ENCODE peak calls at places on chromosomes 12 and 14, in ten cellular contexts. One of them, this sample, is unnamed.

GRCh38 chr12:113757223-113758002 is 208.7 kb downstream of the RBM19 start:
- DNase-seq in right cardiac atrium: no peak
- DNase-seq in omental fat pad: no peak
- DNase-seq in NCI-H1694: peak
- DNase-seq in heart right ventricle: no peak
- DNase-seq in stimulated activated CD4-positive, alpha-beta T cell treated with anti-CD3 and anti-CD28 coated beads, Interleukin-12 subunit alpha, Interleukin-12 subunit beta, amount 100 ng/mL, for 4 hours: no peak
- DNase-seq in left ventricle myocardium inferior: no peak
- DNase-seq in NCI-H69: peak
- DNase-seq in substantia nigra: no peak
- DNase-seq in NB4: no peak
- DNase-seq in this sample: peak

GRCh38 chr12:62248873-62249272 is 11.3 kb upstream of the USP15 start:
- DNase-seq in right cardiac atrium: no peak
- DNase-seq in omental fat pad: no peak
- DNase-seq in NCI-H1694: no peak
- DNase-seq in heart right ventricle: no peak
- DNase-seq in stimulated activated CD4-positive, alpha-beta T cell treated with anti-CD3 and anti-CD28 coated beads, Interleukin-12 subunit alpha, Interleukin-12 subunit beta, amount 100 ng/mL, for 4 hours: no peak
- DNase-seq in left ventricle myocardium inferior: no peak
- DNase-seq in NCI-H69: no peak
- DNase-seq in substantia nigra: no peak
- DNase-seq in NB4: peak
- DNase-seq in this sample: no peak

GRCh38 chr12:1660304-1661187 is 30.3 kb upstream of the ADIPOR2 start:
- DNase-seq in right cardiac atrium: no peak
- DNase-seq in omental fat pad: peak
- DNase-seq in NCI-H1694: no peak
- DNase-seq in heart right ventricle: peak
- DNase-seq in stimulated activated CD4-positive, alpha-beta T cell treated with anti-CD3 and anti-CD28 coated beads, Interleukin-12 subunit alpha, Interleukin-12 subunit beta, amount 100 ng/mL, for 4 hours: peak
- DNase-seq in left ventricle myocardium inferior: no peak
- DNase-seq in NCI-H69: no peak
- DNase-seq in substantia nigra: no peak
- DNase-seq in NB4: peak
- DNase-seq in this sample: no peak

GRCh38 chr14:69648480-69649414 is 37.4 kb downstream of the SUSD6 start:
- DNase-seq in right cardiac atrium: no peak
- DNase-seq in omental fat pad: no peak
- DNase-seq in NCI-H1694: no peak
- DNase-seq in heart right ventricle: no peak
- DNase-seq in stimulated activated CD4-positive, alpha-beta T cell treated with anti-CD3 and anti-CD28 coated beads, Interleukin-12 subunit alpha, Interleukin-12 subunit beta, amount 100 ng/mL, for 4 hours: no peak
- DNase-seq in left ventricle myocardium inferior: no peak
- DNase-seq in NCI-H69: peak
- DNase-seq in substantia nigra: no peak
- DNase-seq in NB4: no peak
- DNase-seq in this sample: peak

GRCh38 chr14:28671425-28671824 is 95.2 kb upstream of the FOXG1 start:
- DNase-seq in right cardiac atrium: no peak
- DNase-seq in omental fat pad: no peak
- DNase-seq in NCI-H1694: no peak
- DNase-seq in heart right ventricle: no peak
- DNase-seq in stimulated activated CD4-positive, alpha-beta T cell treated with anti-CD3 and anti-CD28 coated beads, Interleukin-12 subunit alpha, Interleukin-12 subunit beta, amount 100 ng/mL, for 4 hours: no peak
- DNase-seq in left ventricle myocardium inferior: no peak
- DNase-seq in NCI-H69: peak
- DNase-seq in substantia nigra: no peak
- DNase-seq in NB4: no peak
- DNase-seq in this sample: peak

GRCh38 chr14:55556929-55557623 is 22.9 kb upstream of the KTN1 start:
- DNase-seq in right cardiac atrium: peak
- DNase-seq in omental fat pad: no peak
- DNase-seq in NCI-H1694: peak
- DNase-seq in heart right ventricle: peak
- DNase-seq in stimulated activated CD4-positive, alpha-beta T cell treated with anti-CD3 and anti-CD28 coated beads, Interleukin-12 subunit alpha, Interleukin-12 subunit beta, amount 100 ng/mL, for 4 hours: no peak
- DNase-seq in left ventricle myocardium inferior: peak
- DNase-seq in NCI-H69: peak
- DNase-seq in substantia nigra: peak
- DNase-seq in NB4: no peak
- DNase-seq in this sample: peak

GRCh38 chr12:127595506-127595905 is 671.5 kb upstream of the TMEM132C start:
- DNase-seq in right cardiac atrium: no peak
- DNase-seq in omental fat pad: no peak
- DNase-seq in NCI-H1694: no peak
- DNase-seq in heart right ventricle: no peak
- DNase-seq in stimulated activated CD4-positive, alpha-beta T cell treated with anti-CD3 and anti-CD28 coated beads, Interleukin-12 subunit alpha, Interleukin-12 subunit beta, amount 100 ng/mL, for 4 hours: no peak
- DNase-seq in left ventricle myocardium inferior: no peak
- DNase-seq in NCI-H69: no peak
- DNase-seq in substantia nigra: no peak
- DNase-seq in NB4: no peak
- DNase-seq in this sample: peak

GRCh38 chr12:19978193-19978592 is 390.1 kb upstream of the PDE3A start:
- DNase-seq in right cardiac atrium: no peak
- DNase-seq in omental fat pad: no peak
- DNase-seq in NCI-H1694: peak
- DNase-seq in heart right ventricle: no peak
- DNase-seq in stimulated activated CD4-positive, alpha-beta T cell treated with anti-CD3 and anti-CD28 coated beads, Interleukin-12 subunit alpha, Interleukin-12 subunit beta, amount 100 ng/mL, for 4 hours: no peak
- DNase-seq in left ventricle myocardium inferior: no peak
- DNase-seq in NCI-H69: peak
- DNase-seq in substantia nigra: no peak
- DNase-seq in NB4: no peak
- DNase-seq in this sample: peak

GRCh38 chr14:71119075-71119474 is 211.8 kb downstream of the PCNX1 start:
- DNase-seq in right cardiac atrium: no peak
- DNase-seq in omental fat pad: no peak
- DNase-seq in NCI-H1694: no peak
- DNase-seq in heart right ventricle: no peak
- DNase-seq in stimulated activated CD4-positive, alpha-beta T cell treated with anti-CD3 and anti-CD28 coated beads, Interleukin-12 subunit alpha, Interleukin-12 subunit beta, amount 100 ng/mL, for 4 hours: no peak
- DNase-seq in left ventricle myocardium inferior: no peak
- DNase-seq in NCI-H69: no peak
- DNase-seq in substantia nigra: no peak
- DNase-seq in NB4: no peak
- DNase-seq in this sample: no peak

GRCh38 chr12:2580821-2581220 is 213.9 kb upstream of the FKBP4 start:
- DNase-seq in right cardiac atrium: no peak
- DNase-seq in omental fat pad: no peak
- DNase-seq in NCI-H1694: no peak
- DNase-seq in heart right ventricle: no peak
- DNase-seq in stimulated activated CD4-positive, alpha-beta T cell treated with anti-CD3 and anti-CD28 coated beads, Interleukin-12 subunit alpha, Interleukin-12 subunit beta, amount 100 ng/mL, for 4 hours: no peak
- DNase-seq in left ventricle myocardium inferior: no peak
- DNase-seq in NCI-H69: no peak
- DNase-seq in substantia nigra: no peak
- DNase-seq in NB4: no peak
- DNase-seq in this sample: no peak

GRCh38 chr12:87953257-87953860 is 75.8 kb downstream of the C12orf50 start:
- DNase-seq in right cardiac atrium: no peak
- DNase-seq in omental fat pad: no peak
- DNase-seq in NCI-H1694: peak
- DNase-seq in heart right ventricle: no peak
- DNase-seq in stimulated activated CD4-positive, alpha-beta T cell treated with anti-CD3 and anti-CD28 coated beads, Interleukin-12 subunit alpha, Interleukin-12 subunit beta, amount 100 ng/mL, for 4 hours: no peak
- DNase-seq in left ventricle myocardium inferior: no peak
- DNase-seq in NCI-H69: peak
- DNase-seq in substantia nigra: no peak
- DNase-seq in NB4: peak
- DNase-seq in this sample: peak

GRCh38 chr14:62428429-62429203 is 616.6 kb downstream of the KCNH5 start:
- DNase-seq in right cardiac atrium: no peak
- DNase-seq in omental fat pad: no peak
- DNase-seq in NCI-H1694: no peak
- DNase-seq in heart right ventricle: no peak
- DNase-seq in stimulated activated CD4-positive, alpha-beta T cell treated with anti-CD3 and anti-CD28 coated beads, Interleukin-12 subunit alpha, Interleukin-12 subunit beta, amount 100 ng/mL, for 4 hours: no peak
- DNase-seq in left ventricle myocardium inferior: no peak
- DNase-seq in NCI-H69: no peak
- DNase-seq in substantia nigra: no peak
- DNase-seq in NB4: no peak
- DNase-seq in this sample: no peak

GRCh38 chr12:60148831-60149230 is 553.0 kb downstream of the SLC16A7 start:
- DNase-seq in right cardiac atrium: no peak
- DNase-seq in omental fat pad: no peak
- DNase-seq in NCI-H1694: no peak
- DNase-seq in heart right ventricle: no peak
- DNase-seq in stimulated activated CD4-positive, alpha-beta T cell treated with anti-CD3 and anti-CD28 coated beads, Interleukin-12 subunit alpha, Interleukin-12 subunit beta, amount 100 ng/mL, for 4 hours: no peak
- DNase-seq in left ventricle myocardium inferior: no peak
- DNase-seq in NCI-H69: no peak
- DNase-seq in substantia nigra: no peak
- DNase-seq in NB4: no peak
- DNase-seq in this sample: peak

GRCh38 chr14:23729720-23730387 is 93.7 kb downstream of the DHRS2 start:
- DNase-seq in right cardiac atrium: no peak
- DNase-seq in omental fat pad: no peak
- DNase-seq in NCI-H1694: no peak
- DNase-seq in heart right ventricle: no peak
- DNase-seq in stimulated activated CD4-positive, alpha-beta T cell treated with anti-CD3 and anti-CD28 coated beads, Interleukin-12 subunit alpha, Interleukin-12 subunit beta, amount 100 ng/mL, for 4 hours: no peak
- DNase-seq in left ventricle myocardium inferior: no peak
- DNase-seq in NCI-H69: no peak
- DNase-seq in substantia nigra: no peak
- DNase-seq in NB4: peak
- DNase-seq in this sample: no peak

GRCh38 chr14:60253649-60254048 is 4.6 kb downstream of the PPM1A start:
- DNase-seq in right cardiac atrium: no peak
- DNase-seq in omental fat pad: no peak
- DNase-seq in NCI-H1694: no peak
- DNase-seq in heart right ventricle: no peak
- DNase-seq in stimulated activated CD4-positive, alpha-beta T cell treated with anti-CD3 and anti-CD28 coated beads, Interleukin-12 subunit alpha, Interleukin-12 subunit beta, amount 100 ng/mL, for 4 hours: no peak
- DNase-seq in left ventricle myocardium inferior: no peak
- DNase-seq in NCI-H69: no peak
- DNase-seq in substantia nigra: no peak
- DNase-seq in NB4: no peak
- DNase-seq in this sample: no peak

GRCh38 chr14:103108749-103109207 is 14.3 kb downstream of the EXOC3L4 start:
- DNase-seq in right cardiac atrium: no peak
- DNase-seq in omental fat pad: no peak
- DNase-seq in NCI-H1694: peak
- DNase-seq in heart right ventricle: no peak
- DNase-seq in stimulated activated CD4-positive, alpha-beta T cell treated with anti-CD3 and anti-CD28 coated beads, Interleukin-12 subunit alpha, Interleukin-12 subunit beta, amount 100 ng/mL, for 4 hours: no peak
- DNase-seq in left ventricle myocardium inferior: no peak
- DNase-seq in NCI-H69: peak
- DNase-seq in substantia nigra: no peak
- DNase-seq in NB4: peak
- DNase-seq in this sample: peak

GRCh38 chr14:55398679-55399078 is 13.0 kb downstream of the ATG14 start:
- DNase-seq in right cardiac atrium: no peak
- DNase-seq in omental fat pad: no peak
- DNase-seq in NCI-H1694: no peak
- DNase-seq in heart right ventricle: no peak
- DNase-seq in stimulated activated CD4-positive, alpha-beta T cell treated with anti-CD3 and anti-CD28 coated beads, Interleukin-12 subunit alpha, Interleukin-12 subunit beta, amount 100 ng/mL, for 4 hours: no peak
- DNase-seq in left ventricle myocardium inferior: no peak
- DNase-seq in NCI-H69: no peak
- DNase-seq in substantia nigra: no peak
- DNase-seq in NB4: peak
- DNase-seq in this sample: peak

GRCh38 chr12:111773801-111774551 is 7.2 kb downstream of the ALDH2 start:
- DNase-seq in right cardiac atrium: peak
- DNase-seq in omental fat pad: no peak
- DNase-seq in NCI-H1694: no peak
- DNase-seq in heart right ventricle: peak
- DNase-seq in stimulated activated CD4-positive, alpha-beta T cell treated with anti-CD3 and anti-CD28 coated beads, Interleukin-12 subunit alpha, Interleukin-12 subunit beta, amount 100 ng/mL, for 4 hours: no peak
- DNase-seq in left ventricle myocardium inferior: peak
- DNase-seq in NCI-H69: no peak
- DNase-seq in substantia nigra: peak
- DNase-seq in NB4: peak
- DNase-seq in this sample: peak

GRCh38 chr12:105480162-105480561 is 149.7 kb downstream of the C12orf75 start:
- DNase-seq in right cardiac atrium: no peak
- DNase-seq in omental fat pad: no peak
- DNase-seq in NCI-H1694: no peak
- DNase-seq in heart right ventricle: no peak
- DNase-seq in stimulated activated CD4-positive, alpha-beta T cell treated with anti-CD3 and anti-CD28 coated beads, Interleukin-12 subunit alpha, Interleukin-12 subunit beta, amount 100 ng/mL, for 4 hours: no peak
- DNase-seq in left ventricle myocardium inferior: no peak
- DNase-seq in NCI-H69: no peak
- DNase-seq in substantia nigra: no peak
- DNase-seq in NB4: no peak
- DNase-seq in this sample: no peak

GRCh38 chr12:1580036-1580435 is 14.3 kb downstream of the FBXL14 start:
- DNase-seq in right cardiac atrium: no peak
- DNase-seq in omental fat pad: no peak
- DNase-seq in NCI-H1694: no peak
- DNase-seq in heart right ventricle: no peak
- DNase-seq in stimulated activated CD4-positive, alpha-beta T cell treated with anti-CD3 and anti-CD28 coated beads, Interleukin-12 subunit alpha, Interleukin-12 subunit beta, amount 100 ng/mL, for 4 hours: no peak
- DNase-seq in left ventricle myocardium inferior: no peak
- DNase-seq in NCI-H69: no peak
- DNase-seq in substantia nigra: no peak
- DNase-seq in NB4: no peak
- DNase-seq in this sample: no peak

GRCh38 chr14:103696027-103696402 is 19.2 kb downstream of the XRCC3 start:
- DNase-seq in right cardiac atrium: no peak
- DNase-seq in omental fat pad: no peak
- DNase-seq in NCI-H1694: no peak
- DNase-seq in heart right ventricle: no peak
- DNase-seq in stimulated activated CD4-positive, alpha-beta T cell treated with anti-CD3 and anti-CD28 coated beads, Interleukin-12 subunit alpha, Interleukin-12 subunit beta, amount 100 ng/mL, for 4 hours: no peak
- DNase-seq in left ventricle myocardium inferior: peak
- DNase-seq in NCI-H69: peak
- DNase-seq in substantia nigra: no peak
- DNase-seq in NB4: no peak
- DNase-seq in this sample: peak

GRCh38 chr14:104749111-104749649 is 3.8 kb upstream of the SIVA1 start:
- DNase-seq in right cardiac atrium: peak
- DNase-seq in omental fat pad: no peak
- DNase-seq in NCI-H1694: peak
- DNase-seq in heart right ventricle: peak
- DNase-seq in stimulated activated CD4-positive, alpha-beta T cell treated with anti-CD3 and anti-CD28 coated beads, Interleukin-12 subunit alpha, Interleukin-12 subunit beta, amount 100 ng/mL, for 4 hours: no peak
- DNase-seq in left ventricle myocardium inferior: no peak
- DNase-seq in NCI-H69: peak
- DNase-seq in substantia nigra: peak
- DNase-seq in NB4: no peak
- DNase-seq in this sample: peak

GRCh38 chr12:107736914-107737313 is 24.0 kb downstream of the PRDM4 start:
- DNase-seq in right cardiac atrium: no peak
- DNase-seq in omental fat pad: no peak
- DNase-seq in NCI-H1694: no peak
- DNase-seq in heart right ventricle: no peak
- DNase-seq in stimulated activated CD4-positive, alpha-beta T cell treated with anti-CD3 and anti-CD28 coated beads, Interleukin-12 subunit alpha, Interleukin-12 subunit beta, amount 100 ng/mL, for 4 hours: no peak
- DNase-seq in left ventricle myocardium inferior: no peak
- DNase-seq in NCI-H69: no peak
- DNase-seq in substantia nigra: no peak
- DNase-seq in NB4: peak
- DNase-seq in this sample: no peak

GRCh38 chr12:57755454-57756372 is 810 bp downstream of the MARCHF9 start:
- DNase-seq in right cardiac atrium: peak
- DNase-seq in omental fat pad: no peak
- DNase-seq in NCI-H1694: no peak
- DNase-seq in heart right ventricle: peak
- DNase-seq in stimulated activated CD4-positive, alpha-beta T cell treated with anti-CD3 and anti-CD28 coated beads, Interleukin-12 subunit alpha, Interleukin-12 subunit beta, amount 100 ng/mL, for 4 hours: peak
- DNase-seq in left ventricle myocardium inferior: peak
- DNase-seq in NCI-H69: peak
- DNase-seq in substantia nigra: no peak
- DNase-seq in NB4: peak
- DNase-seq in this sample: no peak

GRCh38 chr12:26298785-26299621 is 103.6 kb downstream of the SSPN start:
- DNase-seq in right cardiac atrium: no peak
- DNase-seq in omental fat pad: no peak
- DNase-seq in NCI-H1694: no peak
- DNase-seq in heart right ventricle: no peak
- DNase-seq in stimulated activated CD4-positive, alpha-beta T cell treated with anti-CD3 and anti-CD28 coated beads, Interleukin-12 subunit alpha, Interleukin-12 subunit beta, amount 100 ng/mL, for 4 hours: no peak
- DNase-seq in left ventricle myocardium inferior: no peak
- DNase-seq in NCI-H69: no peak
- DNase-seq in substantia nigra: no peak
- DNase-seq in NB4: peak
- DNase-seq in this sample: peak

This sample was measured in LHCN-M2.